ENCODE peak calls at places on chromosome 13, in seven cellular contexts. H is SW480; V is AG04450; X is heart right ventricle; S is CD8-positive, alpha-beta T cell; L is activated naive CD4-positive, alpha-beta T cell treated with Interleukin-2 at 50 U/mL for 16 hours; P is astrocyte of the hippocampus. T is an unnamed sample.

GRCh38 chr13:112204376-112204775 is 137.4 kb downstream of the SOX1 start:
- DNase-seq in H (no peak), V (no peak), X (no peak), S (no peak), L (no peak), P (peak), T (no peak)

GRCh38 chr13:41645313-41645712 is 188.0 kb downstream of the RGCC start:
- DNase-seq in H (no peak), V (peak), X (no peak), S (no peak), L (no peak), P (peak), T (peak)

GRCh38 chr13:40637644-40638043 is 28.8 kb downstream of the FOXO1 start:
- DNase-seq in H (no peak), V (no peak), X (no peak), S (no peak), L (no peak), P (no peak), T (no peak)

GRCh38 chr13:99506632-99507031 is 5.4 kb downstream of the TM9SF2 start:
- DNase-seq in H (no peak), V (no peak), X (no peak), S (no peak), L (no peak), P (no peak), T (no peak)

GRCh38 chr13:30191491-30192100 is 115.8 kb downstream of the KATNAL1 start:
- DNase-seq in H (peak), V (no peak), X (no peak), S (no peak), L (no peak), P (no peak), T (peak)

GRCh38 chr13:49098771-49099512 is 121.2 kb upstream of the MLNR start:
- DNase-seq in H (peak), V (no peak), X (no peak), S (no peak), L (no peak), P (peak), T (peak)

GRCh38 chr13:79710376-79710775 is 229.4 kb downstream of the NDFIP2 start:
- DNase-seq in H (no peak), V (no peak), X (no peak), S (no peak), L (no peak), P (peak), T (peak)

GRCh38 chr13:26707122-26708006 is 53.2 kb downstream of the GPR12 start:
- DNase-seq in H (peak), V (peak), X (no peak), S (peak), L (peak), P (peak), T (peak)

GRCh38 chr13:20570540-20570939 is 3.6 kb downstream of the IFT88 start:
- DNase-seq in H (no peak), V (no peak), X (no peak), S (no peak), L (no peak), P (no peak), T (no peak)

GRCh38 chr13:23325191-23325590 is 108.3 kb downstream of the SACS start:
- DNase-seq in H (no peak), V (no peak), X (no peak), S (no peak), L (no peak), P (peak), T (no peak)